ENCODE peak calls at places on chromosomes 16 and 17, in six cellular contexts. A is hepatic stellate cell, G is tibial artery, Y is Daoy, Z is EH, B is right cardiac atrium. C is an unnamed sample.

GRCh38 chr17:81306898-81307510 is 11.9 kb upstream of the SLC38A10 start:
- DNase-seq in A (no peak), G (no peak), Y (no peak), Z (no peak), B (peak; percentile 38), C (no peak)

GRCh38 chr17:6671431-6671830 is 19.9 kb downstream of the C17orf100 start:
- DNase-seq in A (no peak), G (no peak), Y (no peak), Z (no peak), B (no peak), C (no peak)

GRCh38 chr17:41325126-41325525 is 9.6 kb upstream of the KRTAP17-1 start:
- DNase-seq in A (no peak), G (no peak), Y (no peak), Z (no peak), B (no peak), C (no peak)

GRCh38 chr16:27203429-27204231 is at the start of gene KDM8:
- DNase-seq in A (peak; percentile 100), G (peak; percentile 99), Y (peak; percentile 99), Z (peak; percentile 100), B (peak; percentile 100), C (peak; percentile 98)

GRCh38 chr17:12592941-12593340 is 72.7 kb upstream of the MYOCD start:
- DNase-seq in A (no peak), G (no peak), Y (peak; percentile 80), Z (peak; percentile 44), B (no peak), C (no peak)

GRCh38 chr16:5709889-5710288 is 612.3 kb upstream of the EEF2KMT start:
- DNase-seq in A (no peak), G (no peak), Y (no peak), Z (no peak), B (no peak), C (no peak)

GRCh38 chr17:40931311-40931710 is 6.1 kb downstream of the KRT23 start:
- DNase-seq in A (no peak), G (no peak), Y (no peak), Z (no peak), B (no peak), C (no peak)

GRCh38 chr16:65075877-65076276 is 46.0 kb downstream of the CDH11 start:
- DNase-seq in A (no peak), G (no peak), Y (no peak), Z (no peak), B (no peak), C (no peak)

GRCh38 chr17:80720624-80721577 is 176.3 kb downstream of the RPTOR start:
- DNase-seq in A (no peak), G (no peak), Y (peak; percentile 88), Z (no peak), B (peak; percentile 54), C (no peak)

GRCh38 chr17:76394166-76394565 is 9.8 kb downstream of the SPHK1 start:
- DNase-seq in A (no peak), G (no peak), Y (no peak), Z (no peak), B (no peak), C (no peak)

GRCh38 chr16:54128629-54129230 is 157.9 kb downstream of the IRX3 start:
- DNase-seq in A (no peak), G (no peak), Y (no peak), Z (no peak), B (no peak), C (no peak)

GRCh38 chr16:9820481-9821246 is 361.6 kb downstream of the GRIN2A start:
- DNase-seq in A (no peak), G (no peak), Y (no peak), Z (no peak), B (no peak), C (no peak)

GRCh38 chr17:65797809-65798208 is 236.4 kb upstream of the AXIN2 start:
- DNase-seq in A (no peak), G (no peak), Y (peak; percentile 26), Z (peak; percentile 13), B (no peak), C (no peak)

GRCh38 chr17:40553694-40554534 is 11.4 kb downstream of the CCR7 start:
- DNase-seq in A (peak; percentile 64), G (peak; percentile 87), Y (peak; percentile 71), Z (peak; percentile 67), B (peak; percentile 93), C (no peak)

GRCh38 chr16:27695161-27695560 is 145.2 kb downstream of the KATNIP start:
- DNase-seq in A (no peak), G (no peak), Y (no peak), Z (no peak), B (no peak), C (no peak)

GRCh38 chr17:62826956-62827355 is 18.8 kb upstream of the MARCHF10 start:
- DNase-seq in A (no peak), G (no peak), Y (no peak), Z (no peak), B (no peak), C (no peak)

GRCh38 chr16:85428168-85428898 is 184.8 kb upstream of the GSE1 start:
- DNase-seq in A (peak; percentile 47), G (peak; percentile 23), Y (peak; percentile 47), Z (peak; percentile 28), B (peak; percentile 83), C (no peak)

GRCh38 chr17:17221329-17221728 is 15.2 kb upstream of the PLD6 start:
- DNase-seq in A (no peak), G (no peak), Y (no peak), Z (no peak), B (no peak), C (no peak)

GRCh38 chr17:77869665-77870132 is 88.8 kb upstream of the TNRC6C start:
- DNase-seq in A (no peak), G (no peak), Y (no peak), Z (no peak), B (no peak), C (no peak)

GRCh38 chr16:75256871-75257343 is 5.5 kb upstream of the BCAR1 start:
- DNase-seq in A (peak; percentile 94), G (no peak), Y (peak; percentile 33), Z (peak; percentile 75), B (peak; percentile 80), C (no peak)

GRCh38 chr16:30567991-30568638 is 3.4 kb downstream of the ZNF688 start:
- DNase-seq in A (peak; percentile 32), G (no peak), Y (peak; percentile 39), Z (peak; percentile 77), B (no peak), C (no peak)

GRCh38 chr17:8072727-8073461 is 14.6 kb downstream of the ALOX12B start:
- DNase-seq in A (no peak), G (no peak), Y (no peak), Z (peak; percentile 12), B (peak; percentile 58), C (no peak)

GRCh38 chr17:38888842-38889241 is 19.0 kb downstream of the LASP1 start:
- DNase-seq in A (no peak), G (no peak), Y (no peak), Z (no peak), B (no peak), C (no peak)

GRCh38 chr16:2194852-2195315 is 1.5 kb downstream of the CASKIN1 start:
- DNase-seq in A (no peak), G (no peak), Y (peak; percentile 65), Z (peak; percentile 46), B (no peak), C (no peak)

GRCh38 chr17:79607941-79608728 is 2.7 kb downstream of the RBFOX3 start:
- DNase-seq in A (peak; percentile 59), G (no peak), Y (peak; percentile 74), Z (peak; percentile 26), B (no peak), C (no peak)

GRCh38 chr17:17737938-17738894 is 57.0 kb downstream of the RAI1 start:
- DNase-seq in A (no peak), G (no peak), Y (peak; percentile 69), Z (no peak), B (peak; percentile 72), C (no peak)

GRCh38 chr16:84739349-84740124 is 39.7 kb downstream of the USP10 start:
- DNase-seq in A (peak; percentile 83), G (no peak), Y (peak; percentile 62), Z (peak; percentile 96), B (no peak), C (no peak)

GRCh38 chr16:63787014-63787413 is 1334.8 kb downstream of the CDH11 start:
- DNase-seq in A (no peak), G (no peak), Y (no peak), Z (no peak), B (no peak), C (no peak)

GRCh38 chr17:82603981-82604448 is 44.2 kb downstream of the WDR45B start:
- DNase-seq in A (peak; percentile 72), G (peak; percentile 73), Y (no peak), Z (no peak), B (peak; percentile 83), C (no peak)

GRCh38 chr17:38867179-38867994 is 2.5 kb upstream of the LASP1 start:
- DNase-seq in A (no peak), G (peak; percentile 65), Y (peak; percentile 51), Z (peak; percentile 72), B (peak; percentile 82), C (no peak)

GRCh38 chr17:18136357-18136756 is 27.8 kb downstream of the MYO15A start:
- DNase-seq in A (no peak), G (no peak), Y (no peak), Z (no peak), B (peak; percentile 45), C (no peak)

GRCh38 chr16:26672206-26672605 is 394.5 kb upstream of the C16orf82 start:
- DNase-seq in A (no peak), G (no peak), Y (no peak), Z (no peak), B (no peak), C (no peak)

GRCh38 chr16:89080251-89080853 is 13.3 kb upstream of the ACSF3 start:
- DNase-seq in A (no peak), G (no peak), Y (no peak), Z (no peak), B (no peak), C (no peak)

GRCh38 chr17:34434065-34434464 is 71.0 kb upstream of the CCL1 start:
- DNase-seq in A (no peak), G (no peak), Y (no peak), Z (no peak), B (no peak), C (no peak)

GRCh38 chr16:82432261-82432660 is 194.5 kb upstream of the CDH13 start:
- DNase-seq in A (no peak), G (no peak), Y (peak; percentile 32), Z (peak; percentile 13), B (no peak), C (no peak)

C was measured in pulmonary artery endothelial cell.